ENCODE peak calls at places on chromosome 6, in five cellular contexts. One of them, this sample, is unnamed.

GRCh38 chr6:64014581-64014980 is 379.0 kb downstream of the PHF3 start:
- DNase-seq in H54: no peak
- DNase-seq in A172: no peak
- DNase-seq in activated CD4-positive, alpha-beta T cell treated with anti-CD3 and anti-CD28 coated beads, Interleukin-2, amount 50 U/mL, for 1 hour: no peak
- DNase-seq in cardiac muscle cell: no peak
- DNase-seq in this sample: no peak

GRCh38 chr6:121430514-121431460 is 4.7 kb upstream of the GJA1 start:
- DNase-seq in H54: no peak
- DNase-seq in A172: peak
- DNase-seq in activated CD4-positive, alpha-beta T cell treated with anti-CD3 and anti-CD28 coated beads, Interleukin-2, amount 50 U/mL, for 1 hour: no peak
- DNase-seq in cardiac muscle cell: peak
- DNase-seq in this sample: no peak

GRCh38 chr6:22512716-22513452 is 56.5 kb upstream of the HDGFL1 start:
- DNase-seq in H54: no peak
- DNase-seq in A172: no peak
- DNase-seq in activated CD4-positive, alpha-beta T cell treated with anti-CD3 and anti-CD28 coated beads, Interleukin-2, amount 50 U/mL, for 1 hour: no peak
- DNase-seq in cardiac muscle cell: no peak
- DNase-seq in this sample: no peak

GRCh38 chr6:91483415-91483814 is 896.5 kb upstream of the MAP3K7 start:
- DNase-seq in H54: no peak
- DNase-seq in A172: no peak
- DNase-seq in activated CD4-positive, alpha-beta T cell treated with anti-CD3 and anti-CD28 coated beads, Interleukin-2, amount 50 U/mL, for 1 hour: no peak
- DNase-seq in cardiac muscle cell: no peak
- DNase-seq in this sample: no peak

GRCh38 chr6:160462551-160463109 is 114.5 kb downstream of the SLC22A3 start:
- DNase-seq in H54: peak
- DNase-seq in A172: peak
- DNase-seq in activated CD4-positive, alpha-beta T cell treated with anti-CD3 and anti-CD28 coated beads, Interleukin-2, amount 50 U/mL, for 1 hour: peak
- DNase-seq in cardiac muscle cell: no peak
- DNase-seq in this sample: no peak

GRCh38 chr6:134217110-134217509 is 100.8 kb downstream of the SGK1 start:
- DNase-seq in H54: no peak
- DNase-seq in A172: peak
- DNase-seq in activated CD4-positive, alpha-beta T cell treated with anti-CD3 and anti-CD28 coated beads, Interleukin-2, amount 50 U/mL, for 1 hour: no peak
- DNase-seq in cardiac muscle cell: no peak
- DNase-seq in this sample: no peak

GRCh38 chr6:41469156-41469950 is 76.8 kb upstream of the FOXP4 start:
- DNase-seq in H54: no peak
- DNase-seq in A172: no peak
- DNase-seq in activated CD4-positive, alpha-beta T cell treated with anti-CD3 and anti-CD28 coated beads, Interleukin-2, amount 50 U/mL, for 1 hour: no peak
- DNase-seq in cardiac muscle cell: no peak
- DNase-seq in this sample: peak

GRCh38 chr6:113364781-113365545 is 492.2 kb upstream of the MARCKS start:
- DNase-seq in H54: no peak
- DNase-seq in A172: peak
- DNase-seq in activated CD4-positive, alpha-beta T cell treated with anti-CD3 and anti-CD28 coated beads, Interleukin-2, amount 50 U/mL, for 1 hour: no peak
- DNase-seq in cardiac muscle cell: no peak
- DNase-seq in this sample: no peak

GRCh38 chr6:168188310-168188973 is 109.4 kb upstream of the FRMD1 start:
- DNase-seq in H54: no peak
- DNase-seq in A172: no peak
- DNase-seq in activated CD4-positive, alpha-beta T cell treated with anti-CD3 and anti-CD28 coated beads, Interleukin-2, amount 50 U/mL, for 1 hour: no peak
- DNase-seq in cardiac muscle cell: no peak
- DNase-seq in this sample: no peak

GRCh38 chr6:81371929-81372328 is 380.6 kb downstream of the TENT5A start:
- DNase-seq in H54: no peak
- DNase-seq in A172: no peak
- DNase-seq in activated CD4-positive, alpha-beta T cell treated with anti-CD3 and anti-CD28 coated beads, Interleukin-2, amount 50 U/mL, for 1 hour: no peak
- DNase-seq in cardiac muscle cell: no peak
- DNase-seq in this sample: no peak

GRCh38 chr6:16129623-16130243 is 847 bp downstream of the MYLIP start:
- DNase-seq in H54: peak
- DNase-seq in A172: no peak
- DNase-seq in activated CD4-positive, alpha-beta T cell treated with anti-CD3 and anti-CD28 coated beads, Interleukin-2, amount 50 U/mL, for 1 hour: no peak
- DNase-seq in cardiac muscle cell: peak
- DNase-seq in this sample: peak

GRCh38 chr6:1580109-1580508 is 29.6 kb upstream of the FOXC1 start:
- DNase-seq in H54: no peak
- DNase-seq in A172: no peak
- DNase-seq in activated CD4-positive, alpha-beta T cell treated with anti-CD3 and anti-CD28 coated beads, Interleukin-2, amount 50 U/mL, for 1 hour: no peak
- DNase-seq in cardiac muscle cell: no peak
- DNase-seq in this sample: no peak

GRCh38 chr6:111692327-111693164 is 86.9 kb upstream of the TRAF3IP2 start:
- DNase-seq in H54: no peak
- DNase-seq in A172: no peak
- DNase-seq in activated CD4-positive, alpha-beta T cell treated with anti-CD3 and anti-CD28 coated beads, Interleukin-2, amount 50 U/mL, for 1 hour: no peak
- DNase-seq in cardiac muscle cell: no peak
- DNase-seq in this sample: no peak

GRCh38 chr6:35224720-35225119 is 11.0 kb downstream of the SCUBE3 start:
- DNase-seq in H54: no peak
- DNase-seq in A172: no peak
- DNase-seq in activated CD4-positive, alpha-beta T cell treated with anti-CD3 and anti-CD28 coated beads, Interleukin-2, amount 50 U/mL, for 1 hour: no peak
- DNase-seq in cardiac muscle cell: no peak
- DNase-seq in this sample: no peak

GRCh38 chr6:113684382-113684901 is 172.7 kb upstream of the MARCKS start:
- DNase-seq in H54: no peak
- DNase-seq in A172: no peak
- DNase-seq in activated CD4-positive, alpha-beta T cell treated with anti-CD3 and anti-CD28 coated beads, Interleukin-2, amount 50 U/mL, for 1 hour: no peak
- DNase-seq in cardiac muscle cell: no peak
- DNase-seq in this sample: no peak

GRCh38 chr6:74734901-74735300 is 471.0 kb downstream of the COL12A1 start:
- DNase-seq in H54: no peak
- DNase-seq in A172: no peak
- DNase-seq in activated CD4-positive, alpha-beta T cell treated with anti-CD3 and anti-CD28 coated beads, Interleukin-2, amount 50 U/mL, for 1 hour: no peak
- DNase-seq in cardiac muscle cell: no peak
- DNase-seq in this sample: no peak

GRCh38 chr6:130107710-130108109 is 89.3 kb downstream of the L3MBTL3 start:
- DNase-seq in H54: no peak
- DNase-seq in A172: no peak
- DNase-seq in activated CD4-positive, alpha-beta T cell treated with anti-CD3 and anti-CD28 coated beads, Interleukin-2, amount 50 U/mL, for 1 hour: no peak
- DNase-seq in cardiac muscle cell: no peak
- DNase-seq in this sample: no peak

GRCh38 chr6:108673602-108674001 is 112.9 kb downstream of the FOXO3 start:
- DNase-seq in H54: peak
- DNase-seq in A172: peak
- DNase-seq in activated CD4-positive, alpha-beta T cell treated with anti-CD3 and anti-CD28 coated beads, Interleukin-2, amount 50 U/mL, for 1 hour: no peak
- DNase-seq in cardiac muscle cell: no peak
- DNase-seq in this sample: peak

GRCh38 chr6:83514877-83515466 is 2.6 kb downstream of the PRSS35 start:
- DNase-seq in H54: peak
- DNase-seq in A172: peak
- DNase-seq in activated CD4-positive, alpha-beta T cell treated with anti-CD3 and anti-CD28 coated beads, Interleukin-2, amount 50 U/mL, for 1 hour: no peak
- DNase-seq in cardiac muscle cell: peak
- DNase-seq in this sample: peak

GRCh38 chr6:164113637-164114036 is 699.1 kb downstream of the QKI start:
- DNase-seq in H54: no peak
- DNase-seq in A172: no peak
- DNase-seq in activated CD4-positive, alpha-beta T cell treated with anti-CD3 and anti-CD28 coated beads, Interleukin-2, amount 50 U/mL, for 1 hour: no peak
- DNase-seq in cardiac muscle cell: no peak
- DNase-seq in this sample: no peak

GRCh38 chr6:77466055-77467028 is 3.1 kb upstream of the HTR1B start:
- DNase-seq in H54: peak
- DNase-seq in A172: peak
- DNase-seq in activated CD4-positive, alpha-beta T cell treated with anti-CD3 and anti-CD28 coated beads, Interleukin-2, amount 50 U/mL, for 1 hour: no peak
- DNase-seq in cardiac muscle cell: peak
- DNase-seq in this sample: peak

GRCh38 chr6:150056916-150057315 is 12.0 kb downstream of the ULBP3 start:
- DNase-seq in H54: no peak
- DNase-seq in A172: no peak
- DNase-seq in activated CD4-positive, alpha-beta T cell treated with anti-CD3 and anti-CD28 coated beads, Interleukin-2, amount 50 U/mL, for 1 hour: no peak
- DNase-seq in cardiac muscle cell: no peak
- DNase-seq in this sample: no peak

GRCh38 chr6:79077680-79078056 is 386 bp downstream of the PHIP start:
- DNase-seq in H54: peak
- DNase-seq in A172: no peak
- DNase-seq in activated CD4-positive, alpha-beta T cell treated with anti-CD3 and anti-CD28 coated beads, Interleukin-2, amount 50 U/mL, for 1 hour: no peak
- DNase-seq in cardiac muscle cell: peak
- DNase-seq in this sample: peak

GRCh38 chr6:99347804-99348203 is 1.7 kb downstream of the FAXC start:
- DNase-seq in H54: no peak
- DNase-seq in A172: no peak
- DNase-seq in activated CD4-positive, alpha-beta T cell treated with anti-CD3 and anti-CD28 coated beads, Interleukin-2, amount 50 U/mL, for 1 hour: no peak
- DNase-seq in cardiac muscle cell: no peak
- DNase-seq in this sample: no peak

GRCh38 chr6:451336-451735 is 59.8 kb downstream of the IRF4 start:
- DNase-seq in H54: no peak
- DNase-seq in A172: no peak
- DNase-seq in activated CD4-positive, alpha-beta T cell treated with anti-CD3 and anti-CD28 coated beads, Interleukin-2, amount 50 U/mL, for 1 hour: no peak
- DNase-seq in cardiac muscle cell: no peak
- DNase-seq in this sample: no peak

GRCh38 chr6:5466459-5466858 is 205.1 kb downstream of the FARS2 start:
- DNase-seq in H54: peak
- DNase-seq in A172: peak
- DNase-seq in activated CD4-positive, alpha-beta T cell treated with anti-CD3 and anti-CD28 coated beads, Interleukin-2, amount 50 U/mL, for 1 hour: no peak
- DNase-seq in cardiac muscle cell: no peak
- DNase-seq in this sample: no peak

GRCh38 chr6:132713355-132714134 is at the start of gene VNN1:
- DNase-seq in H54: no peak
- DNase-seq in A172: no peak
- DNase-seq in activated CD4-positive, alpha-beta T cell treated with anti-CD3 and anti-CD28 coated beads, Interleukin-2, amount 50 U/mL, for 1 hour: no peak
- DNase-seq in cardiac muscle cell: no peak
- DNase-seq in this sample: no peak

GRCh38 chr6:143542915-143543314 is 31.4 kb upstream of the FUCA2 start:
- DNase-seq in H54: no peak
- DNase-seq in A172: no peak
- DNase-seq in activated CD4-positive, alpha-beta T cell treated with anti-CD3 and anti-CD28 coated beads, Interleukin-2, amount 50 U/mL, for 1 hour: no peak
- DNase-seq in cardiac muscle cell: no peak
- DNase-seq in this sample: no peak

GRCh38 chr6:134097114-134097707 is 44.8 kb upstream of the SLC2A12 start:
- DNase-seq in H54: peak
- DNase-seq in A172: peak
- DNase-seq in activated CD4-positive, alpha-beta T cell treated with anti-CD3 and anti-CD28 coated beads, Interleukin-2, amount 50 U/mL, for 1 hour: peak
- DNase-seq in cardiac muscle cell: peak
- DNase-seq in this sample: peak

GRCh38 chr6:34237722-34238506 is 1.2 kb downstream of the HMGA1 start:
- DNase-seq in H54: peak
- DNase-seq in A172: no peak
- DNase-seq in activated CD4-positive, alpha-beta T cell treated with anti-CD3 and anti-CD28 coated beads, Interleukin-2, amount 50 U/mL, for 1 hour: peak
- DNase-seq in cardiac muscle cell: peak
- DNase-seq in this sample: no peak

GRCh38 chr6:49980898-49981297 is 11.5 kb upstream of the DEFB113 start:
- DNase-seq in H54: no peak
- DNase-seq in A172: peak
- DNase-seq in activated CD4-positive, alpha-beta T cell treated with anti-CD3 and anti-CD28 coated beads, Interleukin-2, amount 50 U/mL, for 1 hour: no peak
- DNase-seq in cardiac muscle cell: no peak
- DNase-seq in this sample: no peak

GRCh38 chr6:44221291-44221960 is 2.0 kb upstream of the SLC29A1 start:
- DNase-seq in H54: peak
- DNase-seq in A172: peak
- DNase-seq in activated CD4-positive, alpha-beta T cell treated with anti-CD3 and anti-CD28 coated beads, Interleukin-2, amount 50 U/mL, for 1 hour: peak
- DNase-seq in cardiac muscle cell: peak
- DNase-seq in this sample: peak

GRCh38 chr6:153031335-153031955 is 28.9 kb upstream of the MTRF1L start:
- DNase-seq in H54: no peak
- DNase-seq in A172: peak
- DNase-seq in activated CD4-positive, alpha-beta T cell treated with anti-CD3 and anti-CD28 coated beads, Interleukin-2, amount 50 U/mL, for 1 hour: no peak
- DNase-seq in cardiac muscle cell: no peak
- DNase-seq in this sample: no peak

GRCh38 chr6:110476046-110476849 is at the start of gene SLC22A16:
- DNase-seq in H54: no peak
- DNase-seq in A172: no peak
- DNase-seq in activated CD4-positive, alpha-beta T cell treated with anti-CD3 and anti-CD28 coated beads, Interleukin-2, amount 50 U/mL, for 1 hour: no peak
- DNase-seq in cardiac muscle cell: no peak
- DNase-seq in this sample: no peak